ENCODE peak calls at places on chromosomes 2 and 18, in six cellular contexts. M, T, J, B, X and U are unnamed samples.

GRCh38 chr2:80459028-80459427 is 154.5 kb upstream of the LRRTM1 start:
- DNase-seq in M (no peak), T (no peak), J (no peak), B (no peak), X (no peak), U (no peak)

GRCh38 chr2:232444409-232445148 is 11.4 kb upstream of the ALPI start:
- DNase-seq in M (peak), T (peak), J (peak), B (peak), X (peak), U (no peak)

GRCh38 chr18:48938827-48939367 is 11.9 kb downstream of the SMAD7 start:
- DNase-seq in M (no peak), T (no peak), J (no peak), B (peak), X (no peak), U (no peak)

GRCh38 chr18:54161267-54161666 is 63.2 kb downstream of the MBD2 start:
- DNase-seq in M (no peak), T (no peak), J (no peak), B (peak), X (no peak), U (no peak)

GRCh38 chr2:157574165-157574564 is 54.5 kb downstream of the ACVR1C start:
- DNase-seq in M (no peak), T (no peak), J (no peak), B (no peak), X (no peak), U (no peak)

GRCh38 chr2:219019436-219019835 is 21.9 kb downstream of the CFAP65 start:
- DNase-seq in M (no peak), T (no peak), J (no peak), B (no peak), X (no peak), U (no peak)

GRCh38 chr18:23232331-23232730 is 97.0 kb downstream of the CABLES1 start:
- DNase-seq in M (no peak), T (no peak), J (no peak), B (no peak), X (no peak), U (no peak)

GRCh38 chr2:55620123-55620779 is 2.8 kb upstream of the PPP4R3B start:
- DNase-seq in M (no peak), T (peak), J (no peak), B (peak), X (no peak), U (no peak)

GRCh38 chr2:178397002-178397605 is 53.9 kb downstream of the PRKRA start:
- DNase-seq in M (no peak), T (peak), J (no peak), B (peak), X (no peak), U (no peak)

GRCh38 chr2:127516031-127516430 is 10.3 kb downstream of the IWS1 start:
- DNase-seq in M (no peak), T (no peak), J (no peak), B (peak), X (no peak), U (no peak)

GRCh38 chr2:200476836-200477235 is 33.0 kb downstream of the KCTD18 start:
- DNase-seq in M (no peak), T (no peak), J (no peak), B (no peak), X (no peak), U (no peak)

GRCh38 chr2:217981084-217981730 is 21.6 kb downstream of the TNS1 start:
- DNase-seq in M (no peak), T (no peak), J (no peak), B (no peak), X (no peak), U (no peak)

GRCh38 chr2:26674002-26674751 is 18.3 kb upstream of the KCNK3 start:
- DNase-seq in M (no peak), T (no peak), J (no peak), B (no peak), X (no peak), U (no peak)

GRCh38 chr2:62409442-62409841 is 96.6 kb downstream of the TMEM17 start:
- DNase-seq in M (no peak), T (peak), J (no peak), B (peak), X (no peak), U (no peak)

GRCh38 chr2:20343128-20343527 is 7.5 kb downstream of the PUM2 start:
- DNase-seq in M (no peak), T (no peak), J (no peak), B (peak), X (no peak), U (no peak)

GRCh38 chr2:150484006-150484405 is 3.5 kb downstream of the RND3 start:
- DNase-seq in M (no peak), T (no peak), J (no peak), B (peak), X (no peak), U (no peak)

GRCh38 chr2:141021109-141021508 is 1109.7 kb downstream of the LRP1B start:
- DNase-seq in M (no peak), T (peak), J (no peak), B (peak), X (peak), U (no peak)